ENCODE peak calls at places on chromosomes 11 and 22, in four cellular contexts. One of them, this sample, is unnamed. For H3K4me1, the result is how much of the 10 kb centered on the place peaks cover.

GRCh38 chr11:69696749-69697488 is 6.9 kb downstream of the FGF19 start:
- DNase-seq in thoracic aorta: no peak
- DNase-seq in A549: no peak
- DNase-seq in ovary: no peak
- DNase-seq in this sample: no peak

GRCh38 chr11:86068138-86068861 is 584 bp downstream of the PICALM start:
- DNase-seq in A549: peak
- DNase-seq in thoracic aorta: peak
- DNase-seq in ovary: no peak
- DNase-seq in this sample: peak

GRCh38 chr22:24008022-24008283 is 2.7 kb upstream of the GSTT4 start:
- DNase-seq in A549: no peak
- DNase-seq in thoracic aorta: no peak
- DNase-seq in ovary: no peak
- DNase-seq in this sample: no peak

GRCh38 chr11:76694664-76695063 is 24.1 kb upstream of the LRRC32 start:
- DNase-seq in ovary: no peak
- DNase-seq in thoracic aorta: no peak
- DNase-seq in A549: peak
- DNase-seq in this sample: no peak

GRCh38 chr22:22442928-22443709 is 65.4 kb downstream of the ZNF280B start:
- DNase-seq in A549: no peak
- DNase-seq in ovary: no peak
- DNase-seq in thoracic aorta: no peak
- DNase-seq in this sample: no peak

GRCh38 chr22:39527481-39527961 is 5.0 kb downstream of the RPS19BP1 start:
- DNase-seq in A549: no peak
- DNase-seq in ovary: peak
- DNase-seq in thoracic aorta: no peak
- DNase-seq in this sample: no peak

GRCh38 chr11:129960216-129961214 is 42.1 kb downstream of the PRDM10 start:
- DNase-seq in A549: peak
- DNase-seq in thoracic aorta: no peak
- DNase-seq in ovary: no peak
- DNase-seq in this sample: no peak

GRCh38 chr11:12213920-12214319 is 103.5 kb downstream of the MICAL2 start:
- DNase-seq in ovary: no peak
- DNase-seq in thoracic aorta: no peak
- DNase-seq in A549: no peak
- DNase-seq in this sample: no peak

GRCh38 chr22:19818264-19819208 is 36.1 kb downstream of the GNB1L start:
- DNase-seq in ovary: no peak
- DNase-seq in A549: no peak
- DNase-seq in thoracic aorta: no peak
- DNase-seq in this sample: no peak

GRCh38 chr22:44801476-44801875 is 49.1 kb downstream of the ARHGAP8 start:
- DNase-seq in thoracic aorta: no peak
- DNase-seq in ovary: no peak
- DNase-seq in A549: no peak
- DNase-seq in this sample: no peak

GRCh38 chr22:48171294-48171693 is 1408.8 kb downstream of the TBC1D22A start:
- DNase-seq in ovary: no peak
- DNase-seq in thoracic aorta: no peak
- DNase-seq in A549: no peak
- DNase-seq in this sample: no peak

GRCh38 chr11:32210601-32211000 is 119.7 kb downstream of the RCN1 start:
- DNase-seq in ovary: no peak
- DNase-seq in A549: peak
- DNase-seq in thoracic aorta: no peak
- DNase-seq in this sample: no peak

GRCh38 chr22:24730864-24731263 is 43.7 kb downstream of the PIWIL3 start:
- DNase-seq in A549: no peak
- DNase-seq in ovary: no peak
- DNase-seq in thoracic aorta: no peak
- DNase-seq in this sample: no peak

GRCh38 chr22:37483594-37484114 is 2.5 kb downstream of the MFNG start:
- DNase-seq in thoracic aorta: no peak
- DNase-seq in A549: no peak
- DNase-seq in ovary: no peak
- DNase-seq in this sample: no peak

GRCh38 chr11:47917643-47918369 is 62.6 kb upstream of the PTPRJ start:
- DNase-seq in ovary: peak
- DNase-seq in A549: peak
- DNase-seq in thoracic aorta: peak
- DNase-seq in this sample: peak

DNA sequence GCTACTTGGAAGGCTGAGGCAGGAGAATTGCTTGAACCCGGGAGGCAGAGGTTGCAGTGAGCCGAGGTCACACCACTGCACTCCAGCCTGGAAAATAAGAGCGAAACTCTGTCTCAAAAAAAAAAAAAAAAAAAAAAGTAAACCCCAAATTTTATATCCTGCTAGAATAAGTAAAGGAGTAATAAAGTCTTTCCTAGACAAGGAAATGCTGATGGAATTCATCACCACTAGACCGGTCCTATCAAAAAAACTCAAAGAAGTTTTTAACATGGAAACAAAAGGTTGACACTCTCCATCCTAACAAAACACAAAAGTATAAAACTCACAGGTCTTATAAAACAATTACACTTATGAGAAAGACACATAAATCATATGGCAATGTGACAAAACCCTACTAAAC is 213.9 kb downstream of the SBF2 start:
- DNase-seq in thoracic aorta: no peak
- DNase-seq in A549: peak
- DNase-seq in ovary: no peak
- DNase-seq in this sample: no peak
- H3K4me3 ChIP-seq in thoracic aorta: no peak
- H3K4me3 ChIP-seq in A549: no peak
- H3K4me3 ChIP-seq in ovary: no peak
- H3K4me3 ChIP-seq in this sample: no peak

GRCh38 chr11:60902625-60903024 is 3.8 kb downstream of the PRPF19 start:
- DNase-seq in ovary: no peak
- DNase-seq in A549: no peak
- DNase-seq in thoracic aorta: no peak
- DNase-seq in this sample: no peak
- H3K4me1 ChIP-seq in ovary: under half
- H3K4me1 ChIP-seq in A549: under half
- H3K4me1 ChIP-seq in thoracic aorta: under half
- H3K4me1 ChIP-seq in this sample: under half

DNA sequence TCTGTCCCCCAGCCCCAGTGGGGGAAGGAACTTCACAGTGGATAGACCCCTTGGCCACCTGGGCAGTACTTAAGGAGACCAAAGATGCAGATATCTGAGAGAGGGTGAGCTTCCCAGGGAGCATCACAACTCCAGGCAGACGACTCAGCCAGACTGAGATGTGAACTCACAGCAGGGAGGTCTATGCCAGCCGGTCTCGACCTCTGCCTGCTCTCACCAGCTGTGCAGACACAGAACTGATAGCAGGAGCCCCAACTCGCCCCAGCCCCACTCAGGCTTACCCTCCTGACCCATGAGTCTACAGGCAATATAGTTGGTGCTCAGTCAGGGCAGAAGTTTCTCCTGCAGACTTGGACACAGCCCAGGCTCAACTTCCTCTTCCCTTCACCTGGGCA is 29.7 kb upstream of the ACCSL start:
- DNase-seq in ovary: peak
- DNase-seq in thoracic aorta: no peak
- DNase-seq in A549: no peak
- DNase-seq in this sample: no peak
- H3K4me3 ChIP-seq in ovary: no peak
- H3K4me3 ChIP-seq in thoracic aorta: no peak
- H3K4me3 ChIP-seq in A549: no peak
- H3K4me3 ChIP-seq in this sample: no peak

DNA sequence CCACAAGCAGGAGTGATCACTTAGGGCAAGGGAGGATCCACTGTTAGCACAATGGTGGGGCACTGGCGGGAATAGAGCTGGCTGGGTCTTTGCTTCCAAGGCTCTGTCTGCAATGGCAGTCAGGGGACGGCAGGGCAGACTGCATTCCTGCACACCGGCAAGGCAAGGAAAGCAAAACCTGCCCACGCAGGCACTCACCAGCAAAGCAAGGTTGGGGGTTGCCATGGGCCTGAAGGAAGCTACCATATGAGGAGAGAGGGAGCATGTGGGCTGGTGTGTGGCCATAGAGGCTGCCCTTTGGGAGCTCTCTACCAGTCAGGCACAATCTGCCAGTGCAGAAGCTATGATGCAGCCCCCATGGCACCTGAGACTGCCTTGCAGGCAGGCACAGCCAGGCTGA is 33.2 kb downstream of the OR8B12 start:
- DNase-seq in A549: no peak
- DNase-seq in thoracic aorta: no peak
- DNase-seq in ovary: no peak
- DNase-seq in this sample: no peak
- H3K4me1 ChIP-seq in A549: under half
- H3K4me1 ChIP-seq in thoracic aorta: under half
- H3K4me1 ChIP-seq in ovary: under half
- H3K4me1 ChIP-seq in this sample: under half

GRCh38 chr11:9264381-9265210 is 554 bp downstream of the DENND5A start:
- DNase-seq in thoracic aorta: peak
- DNase-seq in ovary: peak
- DNase-seq in A549: peak
- DNase-seq in this sample: peak
- H3K4me3 ChIP-seq in thoracic aorta: peak
- H3K4me3 ChIP-seq in ovary: peak
- H3K4me3 ChIP-seq in A549: peak
- H3K4me3 ChIP-seq in this sample: peak